ENCODE peak calls at places on chromosomes 16 and 17, in nine cellular contexts. T, U, C, B, J, Z, N, L and G are unnamed samples.
A peak's percentile ranks its signal among the peaks of the same experiment; 100 is the strongest.

GRCh38 chr16:87145181-87146176 is 171.7 kb downstream of the C16orf95 start:
- DNase-seq in T (no peak), U (no peak), C (no peak), B (peak; percentile 14), J (no peak), Z (no peak), N (no peak), L (no peak), G (no peak)

GRCh38 chr16:66959645-66960177 is 1.4 kb upstream of the CES3 start:
- DNase-seq in T (peak; percentile 47), U (no peak), C (no peak), B (no peak), J (no peak), Z (no peak), N (no peak), L (no peak), G (no peak)

GRCh38 chr16:86594712-86595111 is 16.4 kb downstream of the FOXL1 start:
- DNase-seq in T (no peak), U (no peak), C (no peak), B (no peak), J (no peak), Z (no peak), N (no peak), L (no peak), G (no peak)

GRCh38 chr17:35390663-35391062 is 17.2 kb upstream of the SLFN11 start:
- DNase-seq in T (no peak), U (no peak), C (no peak), B (no peak), J (no peak), Z (no peak), N (no peak), L (no peak), G (no peak)

GRCh38 chr16:80259289-80259805 is 281.4 kb upstream of the DYNLRB2 start:
- DNase-seq in T (no peak), U (no peak), C (no peak), B (no peak), J (no peak), Z (no peak), N (no peak), L (no peak), G (no peak)

GRCh38 chr16:72291531-72291981 is 119.6 kb upstream of the PMFBP1 start:
- DNase-seq in T (no peak), U (no peak), C (no peak), B (no peak), J (peak; percentile 53), Z (no peak), N (no peak), L (peak; percentile 98), G (peak; percentile 27)

GRCh38 chr16:66845791-66846221 is 1.6 kb downstream of the CA7 start:
- DNase-seq in T (no peak), U (no peak), C (no peak), B (no peak), J (no peak), Z (no peak), N (no peak), L (no peak), G (no peak)

GRCh38 chr17:78908426-78908825 is 5.4 kb upstream of the CEP295NL start:
- DNase-seq in T (no peak), U (no peak), C (no peak), B (no peak), J (no peak), Z (no peak), N (no peak), L (no peak), G (no peak)

GRCh38 chr17:48427598-48427997 is 2.4 kb downstream of the SKAP1 start:
- DNase-seq in T (no peak), U (no peak), C (peak; percentile 67), B (peak; percentile 86), J (no peak), Z (peak; percentile 73), N (peak; percentile 60), L (no peak), G (no peak)

GRCh38 chr16:53829186-53829747 is 125.3 kb downstream of the FTO start:
- DNase-seq in T (no peak), U (no peak), C (no peak), B (no peak), J (no peak), Z (no peak), N (no peak), L (peak; percentile 68), G (no peak)